ENCODE peak calls at places on chromosomes 2 and 18, in five cellular contexts. One of them, this sample, is unnamed.

GRCh38 chr2:80429251-80429650 is 124.7 kb upstream of the LRRTM1 start:
- DNase-seq in mesothelial cell of epicardium: no peak
- DNase-seq in body of pancreas: no peak
- DNase-seq in cardiac septum: no peak
- DNase-seq in T-cell: no peak
- DNase-seq in this sample: no peak

GRCh38 chr2:130336150-130336876 is 6.4 kb upstream of the IMP4 start:
- DNase-seq in mesothelial cell of epicardium: no peak
- DNase-seq in body of pancreas: no peak
- DNase-seq in cardiac septum: no peak
- DNase-seq in T-cell: no peak
- DNase-seq in this sample: no peak

GRCh38 chr2:232655392-232655791 is 22.0 kb downstream of the EFHD1 start:
- DNase-seq in mesothelial cell of epicardium: no peak
- DNase-seq in body of pancreas: no peak
- DNase-seq in cardiac septum: no peak
- DNase-seq in T-cell: no peak
- DNase-seq in this sample: no peak

GRCh38 chr2:120053891-120054290 is 41.0 kb downstream of the EPB41L5 start:
- DNase-seq in mesothelial cell of epicardium: no peak
- DNase-seq in body of pancreas: no peak
- DNase-seq in cardiac septum: no peak
- DNase-seq in T-cell: no peak
- DNase-seq in this sample: no peak

GRCh38 chr2:227155395-227155794 is 8.6 kb downstream of the COL4A4 start:
- DNase-seq in mesothelial cell of epicardium: no peak
- DNase-seq in body of pancreas: no peak
- DNase-seq in cardiac septum: no peak
- DNase-seq in T-cell: no peak
- DNase-seq in this sample: no peak

GRCh38 chr2:171571721-171572120 is 49.4 kb downstream of the CYBRD1 start:
- DNase-seq in mesothelial cell of epicardium: no peak
- DNase-seq in body of pancreas: no peak
- DNase-seq in cardiac septum: no peak
- DNase-seq in T-cell: no peak
- DNase-seq in this sample: no peak

GRCh38 chr18:50902797-50903196 is 23.9 kb downstream of the ME2 start:
- DNase-seq in mesothelial cell of epicardium: no peak
- DNase-seq in body of pancreas: no peak
- DNase-seq in cardiac septum: no peak
- DNase-seq in T-cell: no peak
- DNase-seq in this sample: no peak

GRCh38 chr2:101063352-101063751 is 61.3 kb downstream of the RPL31 start:
- DNase-seq in mesothelial cell of epicardium: no peak
- DNase-seq in body of pancreas: no peak
- DNase-seq in cardiac septum: no peak
- DNase-seq in T-cell: no peak
- DNase-seq in this sample: no peak

GRCh38 chr2:126707191-126707590 is 51.2 kb downstream of the GYPC start:
- DNase-seq in mesothelial cell of epicardium: no peak
- DNase-seq in body of pancreas: no peak
- DNase-seq in cardiac septum: no peak
- DNase-seq in T-cell: no peak
- DNase-seq in this sample: no peak

GRCh38 chr18:48238206-48238605 is 171.0 kb downstream of the ZBTB7C start:
- DNase-seq in mesothelial cell of epicardium: no peak
- DNase-seq in body of pancreas: no peak
- DNase-seq in cardiac septum: no peak
- DNase-seq in T-cell: no peak
- DNase-seq in this sample: no peak

GRCh38 chr2:158914731-158915130 is 53.7 kb upstream of the TANC1 start:
- DNase-seq in mesothelial cell of epicardium: no peak
- DNase-seq in body of pancreas: no peak
- DNase-seq in cardiac septum: no peak
- DNase-seq in T-cell: no peak
- DNase-seq in this sample: no peak

GRCh38 chr2:207200136-207200535 is 34.4 kb upstream of the KLF7 start:
- DNase-seq in mesothelial cell of epicardium: no peak
- DNase-seq in body of pancreas: no peak
- DNase-seq in cardiac septum: no peak
- DNase-seq in T-cell: no peak
- DNase-seq in this sample: no peak

GRCh38 chr2:79833235-79833878 is 320.5 kb downstream of the CTNNA2 start:
- DNase-seq in mesothelial cell of epicardium: no peak
- DNase-seq in body of pancreas: no peak
- DNase-seq in cardiac septum: no peak
- DNase-seq in T-cell: no peak
- DNase-seq in this sample: no peak

GRCh38 chr2:66237470-66238354 is 197.2 kb upstream of the MEIS1 start:
- DNase-seq in mesothelial cell of epicardium: no peak
- DNase-seq in body of pancreas: no peak
- DNase-seq in cardiac septum: no peak
- DNase-seq in T-cell: no peak
- DNase-seq in this sample: no peak

GRCh38 chr2:21774691-21775090 is 650.9 kb downstream of the TDRD15 start:
- DNase-seq in mesothelial cell of epicardium: no peak
- DNase-seq in body of pancreas: no peak
- DNase-seq in cardiac septum: no peak
- DNase-seq in T-cell: no peak
- DNase-seq in this sample: no peak

GRCh38 chr2:219645631-219646527 is 18.4 kb downstream of the SLC4A3 start:
- DNase-seq in mesothelial cell of epicardium: no peak
- DNase-seq in body of pancreas: no peak
- DNase-seq in cardiac septum: peak; percentile 68
- DNase-seq in T-cell: no peak
- DNase-seq in this sample: no peak

GRCh38 chr2:234673961-234674759 is 177.3 kb upstream of the ARL4C start:
- DNase-seq in mesothelial cell of epicardium: no peak
- DNase-seq in body of pancreas: no peak
- DNase-seq in cardiac septum: no peak
- DNase-seq in T-cell: no peak
- DNase-seq in this sample: no peak

GRCh38 chr2:54709341-54709809 is 14.1 kb upstream of the EML6 start:
- DNase-seq in mesothelial cell of epicardium: no peak
- DNase-seq in body of pancreas: peak; percentile 72
- DNase-seq in cardiac septum: no peak
- DNase-seq in T-cell: no peak
- DNase-seq in this sample: no peak

GRCh38 chr18:76258209-76258608 is 236.8 kb downstream of the ZNF516 start:
- DNase-seq in mesothelial cell of epicardium: no peak
- DNase-seq in body of pancreas: no peak
- DNase-seq in cardiac septum: no peak
- DNase-seq in T-cell: no peak
- DNase-seq in this sample: no peak

GRCh38 chr2:189633392-189633811 is 27.9 kb upstream of the ASNSD1 start:
- DNase-seq in mesothelial cell of epicardium: no peak
- DNase-seq in body of pancreas: no peak
- DNase-seq in cardiac septum: no peak
- DNase-seq in T-cell: peak; percentile 8
- DNase-seq in this sample: peak; percentile 25

GRCh38 chr2:8821276-8822217 is 15.9 kb downstream of the KIDINS220 start:
- DNase-seq in mesothelial cell of epicardium: no peak
- DNase-seq in body of pancreas: peak; percentile 81
- DNase-seq in cardiac septum: no peak
- DNase-seq in T-cell: no peak
- DNase-seq in this sample: no peak

GRCh38 chr2:168699834-168700417 is 102.5 kb upstream of the NOSTRIN start:
- DNase-seq in mesothelial cell of epicardium: peak; percentile 64
- DNase-seq in body of pancreas: peak; percentile 52
- DNase-seq in cardiac septum: peak; percentile 86
- DNase-seq in T-cell: no peak
- DNase-seq in this sample: no peak

GRCh38 chr2:216777637-216778273 is 82.1 kb downstream of the TNP1 start:
- DNase-seq in mesothelial cell of epicardium: no peak
- DNase-seq in body of pancreas: peak; percentile 15
- DNase-seq in cardiac septum: no peak
- DNase-seq in T-cell: no peak
- DNase-seq in this sample: no peak

GRCh38 chr18:63097198-63097597 is 222.4 kb downstream of the BCL2 start:
- DNase-seq in mesothelial cell of epicardium: no peak
- DNase-seq in body of pancreas: no peak
- DNase-seq in cardiac septum: no peak
- DNase-seq in T-cell: no peak
- DNase-seq in this sample: no peak

GRCh38 chr2:10987439-10987838 is 75.7 kb downstream of the KCNF1 start:
- DNase-seq in mesothelial cell of epicardium: no peak
- DNase-seq in body of pancreas: no peak
- DNase-seq in cardiac septum: peak; percentile 22
- DNase-seq in T-cell: no peak
- DNase-seq in this sample: no peak

GRCh38 chr2:173326806-173327205 is 27.9 kb upstream of the CDCA7 start:
- DNase-seq in mesothelial cell of epicardium: no peak
- DNase-seq in body of pancreas: no peak
- DNase-seq in cardiac septum: no peak
- DNase-seq in T-cell: no peak
- DNase-seq in this sample: no peak

GRCh38 chr2:134737671-134738070 is 18.9 kb upstream of the TMEM163 start:
- DNase-seq in mesothelial cell of epicardium: no peak
- DNase-seq in body of pancreas: no peak
- DNase-seq in cardiac septum: no peak
- DNase-seq in T-cell: no peak
- DNase-seq in this sample: no peak

GRCh38 chr2:119922699-119923098 is 90.2 kb upstream of the EPB41L5 start:
- DNase-seq in mesothelial cell of epicardium: no peak
- DNase-seq in body of pancreas: no peak
- DNase-seq in cardiac septum: no peak
- DNase-seq in T-cell: no peak
- DNase-seq in this sample: no peak

GRCh38 chr2:150532883-150533282 is 45.4 kb upstream of the RND3 start:
- DNase-seq in mesothelial cell of epicardium: no peak
- DNase-seq in body of pancreas: no peak
- DNase-seq in cardiac septum: no peak
- DNase-seq in T-cell: no peak
- DNase-seq in this sample: no peak

This sample was measured in CD4-positive, alpha-beta memory T cell.